ENCODE peak calls at places on chromosomes 1 and 21, in eight cellular contexts. R, V, T, H, X, I, W and Y are unnamed samples.

GRCh38 chr1:175075572-175076568 is 8.2 kb downstream of the TNN start:
- DNase-seq in R (no peak), V (no peak), T (peak; percentile 51), H (no peak), X (no peak), I (no peak), W (no peak), Y (no peak)

GRCh38 chr1:3174487-3175247 is 105.7 kb downstream of the PRDM16 start:
- DNase-seq in R (peak; percentile 51), V (peak; percentile 56), T (peak; percentile 23), H (peak; percentile 35), X (no peak), I (peak; percentile 94), W (peak; percentile 16), Y (no peak)

GRCh38 chr1:158248771-158249170 is 5.5 kb upstream of the CD1A start:
- DNase-seq in R (no peak), V (no peak), T (no peak), H (no peak), X (no peak), I (no peak), W (no peak), Y (no peak)

GRCh38 chr1:160657477-160657820 is 10.6 kb upstream of the SLAMF1 start:
- DNase-seq in R (no peak), V (no peak), T (no peak), H (peak; percentile 41), X (no peak), I (no peak), W (no peak), Y (no peak)

GRCh38 chr1:1967879-1968278 is 35.7 kb downstream of the CFAP74 start:
- DNase-seq in R (no peak), V (no peak), T (no peak), H (no peak), X (no peak), I (no peak), W (no peak), Y (no peak)

GRCh38 chr1:170790651-170791071 is 126.7 kb downstream of the PRRX1 start:
- DNase-seq in R (peak; percentile 37), V (no peak), T (peak; percentile 86), H (peak; percentile 85), X (no peak), I (no peak), W (no peak), Y (no peak)

GRCh38 chr1:206979379-206980043 is 9.3 kb upstream of the FCAMR start:
- DNase-seq in R (peak; percentile 15), V (no peak), T (peak; percentile 33), H (peak; percentile 44), X (no peak), I (no peak), W (no peak), Y (no peak)

GRCh38 chr1:181239086-181239485 is 150.6 kb downstream of the IER5 start:
- DNase-seq in R (no peak), V (no peak), T (no peak), H (no peak), X (no peak), I (no peak), W (no peak), Y (no peak)

GRCh38 chr1:33050221-33051076 is 13.8 kb upstream of the AK2 start:
- DNase-seq in R (peak; percentile 79), V (no peak), T (peak; percentile 95), H (peak; percentile 96), X (no peak), I (no peak), W (no peak), Y (peak; percentile 16)
- TF ChIP-seq CTCF in R (peak; percentile 15), V (no peak), T (no peak), H (no peak), X (no peak), I (no peak), W (peak; percentile 30), Y (no peak)

DNA sequence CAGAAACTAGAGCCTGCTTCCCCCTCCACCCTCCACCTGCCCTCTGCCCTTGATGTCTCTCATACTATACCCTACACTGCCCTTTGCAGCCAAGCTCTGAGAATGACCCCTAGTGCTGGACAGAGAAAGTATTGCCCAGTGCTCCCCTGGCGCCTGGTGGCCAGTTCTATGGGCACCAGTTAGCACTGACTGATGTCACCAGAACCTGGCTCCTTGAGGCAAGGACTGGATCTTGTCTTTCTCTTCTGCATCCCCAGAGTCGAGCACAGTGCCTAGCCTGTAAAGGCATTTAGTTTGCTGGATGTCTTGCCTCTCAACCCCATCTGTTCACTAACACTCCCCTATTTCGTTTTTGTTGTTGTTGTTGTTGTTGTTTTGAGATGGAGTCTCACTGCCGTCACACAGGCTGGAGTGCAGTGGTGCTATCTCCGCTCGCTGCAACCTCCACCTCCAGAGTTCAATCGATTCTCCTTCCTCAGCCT is 5.9 kb downstream of the PHLDA3 start:
- DNase-seq in R (no peak), V (no peak), T (peak; percentile 38), H (peak; percentile 40), X (no peak), I (no peak), W (no peak), Y (no peak)
- TF ChIP-seq CTCF in R (peak; percentile 40), V (no peak), T (peak; percentile 45), H (peak; percentile 42), X (peak; percentile 37), I (peak; percentile 32), W (peak; percentile 37), Y (no peak)

GRCh38 chr1:4693891-4694290 is 39.5 kb downstream of the AJAP1 start:
- DNase-seq in R (no peak), V (no peak), T (no peak), H (no peak), X (no peak), I (no peak), W (no peak), Y (no peak)

GRCh38 chr1:4695241-4695640 is 40.8 kb downstream of the AJAP1 start:
- DNase-seq in R (no peak), V (no peak), T (no peak), H (no peak), X (no peak), I (no peak), W (no peak), Y (no peak)

GRCh38 chr1:4693316-4693715 is 38.9 kb downstream of the AJAP1 start:
- DNase-seq in R (no peak), V (no peak), T (no peak), H (no peak), X (no peak), I (no peak), W (no peak), Y (no peak)

GRCh38 chr1:4696161-4696745 is 41.8 kb downstream of the AJAP1 start:
- DNase-seq in R (no peak), V (no peak), T (no peak), H (no peak), X (no peak), I (no peak), W (no peak), Y (no peak)

GRCh38 chr1:4694492-4694891 is 40.1 kb downstream of the AJAP1 start:
- DNase-seq in R (no peak), V (no peak), T (no peak), H (no peak), X (no peak), I (no peak), W (no peak), Y (no peak)
- TF ChIP-seq CTCF in R (no peak), V (no peak), T (no peak), H (no peak), X (no peak), I (no peak), W (no peak), Y (no peak)

GRCh38 chr1:16367258-16367967 is 371 bp downstream of the SZRD1 start:
- DNase-seq in R (peak; percentile 91), V (peak; percentile 84), T (peak; percentile 89), H (peak; percentile 93), X (peak; percentile 67), I (peak; percentile 95), W (peak; percentile 74), Y (peak; percentile 92)
- TF ChIP-seq CTCF in R (no peak), V (peak; percentile 32), T (peak; percentile 5), H (no peak), X (peak; percentile 3), I (peak; percentile 22), W (no peak), Y (no peak)

DNA sequence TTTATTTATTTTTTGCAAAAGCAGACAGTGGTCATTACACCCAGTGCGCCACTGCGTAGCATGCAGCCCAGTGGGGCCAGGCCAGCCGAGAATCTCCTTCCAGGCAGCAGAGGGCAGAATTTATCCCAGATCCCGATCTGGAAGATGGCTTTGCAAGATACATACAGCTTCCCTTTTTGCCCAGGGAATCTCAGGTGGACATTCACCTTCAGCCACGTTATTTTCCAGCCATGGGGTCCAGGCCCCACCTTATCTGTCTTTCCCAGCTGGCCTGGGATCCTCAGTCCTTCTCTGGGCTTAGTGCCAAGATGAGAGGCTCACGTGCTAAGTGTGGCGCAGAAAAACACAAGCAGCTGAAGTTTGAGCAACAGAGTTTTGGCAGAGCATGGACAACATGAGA is 123.6 kb downstream of the AJAP1 start:
- DNase-seq in R (no peak), V (no peak), T (no peak), H (no peak), X (no peak), I (no peak), W (no peak), Y (no peak)
- TF ChIP-seq CTCF in R (no peak), V (no peak), T (peak; percentile 36), H (no peak), X (peak; percentile 14), I (peak; percentile 40), W (no peak), Y (no peak)

DNA sequence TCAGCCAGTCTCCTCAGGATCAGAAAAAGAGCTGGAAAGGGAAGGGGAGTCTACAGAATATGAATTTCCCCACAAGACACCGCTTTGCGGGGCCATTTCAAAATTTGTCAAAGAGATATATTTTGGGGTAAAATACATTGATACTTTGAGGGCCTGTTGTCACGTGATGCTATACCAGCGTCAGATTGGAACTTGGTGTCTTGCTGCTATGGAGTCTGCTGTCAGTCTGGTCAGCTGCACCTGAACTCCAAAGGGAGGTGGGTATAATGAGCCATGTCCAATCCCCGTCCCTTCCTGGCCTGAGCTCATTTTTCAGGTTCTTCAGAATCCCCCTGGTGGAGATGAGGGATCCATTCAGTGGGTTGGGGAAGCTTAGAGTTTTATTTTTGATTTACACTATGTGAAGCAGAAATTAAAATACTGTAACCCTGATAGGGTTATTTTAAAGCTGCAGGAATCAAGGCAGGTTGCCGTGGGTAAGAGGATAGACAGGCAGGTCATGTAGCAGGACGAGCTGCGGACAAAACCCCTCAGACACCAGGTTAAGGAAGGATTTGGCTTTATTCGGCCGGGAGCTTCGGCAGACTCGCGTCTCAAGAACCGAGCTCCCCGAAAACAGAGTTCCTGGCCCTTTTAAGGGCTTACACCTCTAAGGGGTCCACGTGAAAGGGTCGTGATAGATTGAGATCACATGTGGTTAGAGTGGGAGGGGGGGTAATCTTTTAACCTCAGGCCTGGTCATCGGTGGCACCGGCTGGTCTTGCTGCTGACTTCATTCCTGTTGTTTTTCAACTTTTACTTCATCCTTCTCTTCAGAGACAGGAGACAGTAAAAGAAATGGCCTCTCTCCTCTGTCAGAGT is 2.2 kb upstream of the POFUT2 start:
- DNase-seq in R (no peak), V (no peak), T (peak; percentile 11), H (peak; percentile 39), X (no peak), I (peak; percentile 49), W (no peak), Y (no peak)
- TF ChIP-seq CTCF in R (peak; percentile 52), V (no peak), T (peak; percentile 41), H (peak; percentile 31), X (peak; percentile 27), I (no peak), W (peak; percentile 56), Y (no peak)

GRCh38 chr1:42403880-42404400 is 23.3 kb downstream of the RIMKLA start:
- DNase-seq in R (no peak), V (no peak), T (no peak), H (no peak), X (no peak), I (no peak), W (no peak), Y (no peak)
- TF ChIP-seq CTCF in R (peak; percentile 8), V (no peak), T (no peak), H (peak; percentile 3), X (no peak), I (no peak), W (no peak), Y (no peak)